ENCODE peak calls at places on chromosomes 5 and 9, in six cellular contexts. One of them, this sample, is unnamed. For H3K4me1, the result is how much of the 10 kb centered on the place peaks cover.

GRCh38 chr5:91339053-91339710 is 43.9 kb downstream of the ARRDC3 start:
- DNase-seq in adipocyte: peak
- DNase-seq in HAP-1: peak
- DNase-seq in GM23248: peak
- DNase-seq in cardiac muscle cell: no peak
- DNase-seq in upper lobe of left lung: no peak
- DNase-seq in this sample: peak

GRCh38 chr5:132540149-132540548 is 3.2 kb downstream of the IL5 start:
- DNase-seq in HAP-1: no peak
- DNase-seq in upper lobe of left lung: no peak
- DNase-seq in adipocyte: no peak
- DNase-seq in GM23248: no peak
- DNase-seq in cardiac muscle cell: no peak
- DNase-seq in this sample: no peak

GRCh38 chr9:132639322-132639721 is 30.5 kb downstream of the DDX31 start:
- DNase-seq in GM23248: no peak
- DNase-seq in HAP-1: no peak
- DNase-seq in adipocyte: no peak
- DNase-seq in upper lobe of left lung: no peak
- DNase-seq in cardiac muscle cell: no peak
- DNase-seq in this sample: no peak

GRCh38 chr9:74497750-74498615 is 848 bp downstream of the RORB start:
- DNase-seq in cardiac muscle cell: peak
- DNase-seq in GM23248: peak
- DNase-seq in HAP-1: no peak
- DNase-seq in upper lobe of left lung: peak
- DNase-seq in adipocyte: peak
- DNase-seq in this sample: no peak

GRCh38 chr9:109604036-109604600 is 106.0 kb upstream of the PTPN3 start:
- DNase-seq in upper lobe of left lung: no peak
- DNase-seq in cardiac muscle cell: no peak
- DNase-seq in HAP-1: no peak
- DNase-seq in GM23248: peak
- DNase-seq in adipocyte: no peak
- DNase-seq in this sample: no peak

GRCh38 chr9:38443181-38443580 is 18.9 kb upstream of the IGFBPL1 start:
- DNase-seq in upper lobe of left lung: no peak
- DNase-seq in GM23248: no peak
- DNase-seq in HAP-1: no peak
- DNase-seq in adipocyte: peak
- DNase-seq in cardiac muscle cell: no peak
- DNase-seq in this sample: no peak

GRCh38 chr5:58458851-58459275 is 1.0 kb downstream of the PLK2 start:
- DNase-seq in cardiac muscle cell: no peak
- DNase-seq in upper lobe of left lung: no peak
- DNase-seq in HAP-1: peak
- DNase-seq in GM23248: peak
- DNase-seq in adipocyte: peak
- DNase-seq in this sample: no peak

GRCh38 chr5:60522299-60522915 is 177.6 kb downstream of the DEPDC1B start:
- DNase-seq in upper lobe of left lung: no peak
- DNase-seq in GM23248: no peak
- DNase-seq in adipocyte: peak
- DNase-seq in cardiac muscle cell: no peak
- DNase-seq in HAP-1: no peak
- DNase-seq in this sample: no peak

GRCh38 chr5:56447232-56447631 is 214.1 kb upstream of the ANKRD55 start:
- DNase-seq in cardiac muscle cell: no peak
- DNase-seq in upper lobe of left lung: no peak
- DNase-seq in HAP-1: no peak
- DNase-seq in GM23248: no peak
- DNase-seq in adipocyte: peak
- DNase-seq in this sample: no peak

GRCh38 chr9:93093449-93094293 is 2.3 kb upstream of the CARD19 start:
- DNase-seq in adipocyte: peak
- DNase-seq in HAP-1: no peak
- DNase-seq in upper lobe of left lung: peak
- DNase-seq in GM23248: no peak
- DNase-seq in cardiac muscle cell: no peak
- DNase-seq in this sample: no peak

GRCh38 chr9:134068742-134069535 is 1.1 kb upstream of the BRD3 start:
- DNase-seq in cardiac muscle cell: no peak
- DNase-seq in HAP-1: no peak
- DNase-seq in GM23248: peak
- DNase-seq in upper lobe of left lung: no peak
- DNase-seq in adipocyte: no peak
- DNase-seq in this sample: no peak

GRCh38 chr5:118679123-118679940 is 309.0 kb downstream of the DTWD2 start:
- DNase-seq in GM23248: no peak
- DNase-seq in upper lobe of left lung: no peak
- DNase-seq in HAP-1: no peak
- DNase-seq in adipocyte: peak
- DNase-seq in cardiac muscle cell: no peak
- DNase-seq in this sample: no peak

GRCh38 chr5:27316283-27316675 is 277.9 kb upstream of the CDH9 start:
- DNase-seq in cardiac muscle cell: no peak
- DNase-seq in HAP-1: no peak
- DNase-seq in GM23248: peak
- DNase-seq in adipocyte: peak
- DNase-seq in upper lobe of left lung: no peak
- DNase-seq in this sample: no peak

GRCh38 chr5:122007445-122008010 is 45.8 kb downstream of the SRFBP1 start:
- DNase-seq in GM23248: no peak
- DNase-seq in adipocyte: no peak
- DNase-seq in cardiac muscle cell: no peak
- DNase-seq in HAP-1: no peak
- DNase-seq in upper lobe of left lung: no peak
- DNase-seq in this sample: no peak

GRCh38 chr9:128383007-128383753 is 12.0 kb downstream of the URM1 start:
- DNase-seq in GM23248: no peak
- DNase-seq in adipocyte: no peak
- DNase-seq in upper lobe of left lung: no peak
- DNase-seq in HAP-1: peak
- DNase-seq in cardiac muscle cell: no peak
- DNase-seq in this sample: no peak

GRCh38 chr5:53291528-53291927 is 182.0 kb upstream of the MOCS2 start:
- DNase-seq in cardiac muscle cell: no peak
- DNase-seq in GM23248: peak
- DNase-seq in upper lobe of left lung: no peak
- DNase-seq in adipocyte: peak
- DNase-seq in HAP-1: no peak
- DNase-seq in this sample: no peak

GRCh38 chr5:57174128-57174849 is 430 bp downstream of the GPBP1 start:
- DNase-seq in upper lobe of left lung: peak
- DNase-seq in HAP-1: no peak
- DNase-seq in cardiac muscle cell: peak
- DNase-seq in GM23248: peak
- DNase-seq in adipocyte: peak
- DNase-seq in this sample: no peak

GRCh38 chr5:1467341-1468246 is 22.4 kb upstream of the SLC6A3 start:
- DNase-seq in upper lobe of left lung: peak
- DNase-seq in adipocyte: no peak
- DNase-seq in HAP-1: no peak
- DNase-seq in GM23248: no peak
- DNase-seq in cardiac muscle cell: no peak
- DNase-seq in this sample: no peak

GRCh38 chr5:87390576-87391199 is 22.0 kb downstream of the CCNH start:
- DNase-seq in adipocyte: peak
- DNase-seq in HAP-1: no peak
- DNase-seq in cardiac muscle cell: no peak
- DNase-seq in upper lobe of left lung: no peak
- DNase-seq in GM23248: peak
- DNase-seq in this sample: no peak

GRCh38 chr5:53430618-53431252 is 49.7 kb upstream of the FST start:
- DNase-seq in HAP-1: no peak
- DNase-seq in adipocyte: peak
- DNase-seq in GM23248: peak
- DNase-seq in upper lobe of left lung: no peak
- DNase-seq in cardiac muscle cell: peak
- DNase-seq in this sample: no peak

GRCh38 chr5:170545313-170545712 is 41.5 kb downstream of the KCNIP1 start:
- DNase-seq in GM23248: peak
- DNase-seq in adipocyte: no peak
- DNase-seq in HAP-1: no peak
- DNase-seq in upper lobe of left lung: no peak
- DNase-seq in cardiac muscle cell: no peak
- DNase-seq in this sample: no peak

GRCh38 chr9:16119861-16120641 is 567.2 kb downstream of the CCDC171 start:
- DNase-seq in GM23248: no peak
- DNase-seq in upper lobe of left lung: no peak
- DNase-seq in cardiac muscle cell: no peak
- DNase-seq in adipocyte: peak
- DNase-seq in HAP-1: no peak
- DNase-seq in this sample: no peak

GRCh38 chr5:160929343-160929742 is 77.3 kb upstream of the ATP10B start:
- DNase-seq in adipocyte: no peak
- DNase-seq in cardiac muscle cell: no peak
- DNase-seq in HAP-1: no peak
- DNase-seq in GM23248: no peak
- DNase-seq in upper lobe of left lung: peak
- DNase-seq in this sample: no peak

GRCh38 chr9:35236692-35237091 is 74.9 kb downstream of the UNC13B start:
- DNase-seq in cardiac muscle cell: peak
- DNase-seq in adipocyte: no peak
- DNase-seq in HAP-1: no peak
- DNase-seq in upper lobe of left lung: peak
- DNase-seq in GM23248: no peak
- DNase-seq in this sample: no peak

GRCh38 chr9:8539681-8540197 is 740.2 kb upstream of the DMAC1 start:
- DNase-seq in GM23248: no peak
- DNase-seq in cardiac muscle cell: no peak
- DNase-seq in upper lobe of left lung: no peak
- DNase-seq in adipocyte: no peak
- DNase-seq in HAP-1: no peak
- DNase-seq in this sample: no peak

GRCh38 chr9:69090140-69090750 is 54.7 kb downstream of the FXN start:
- DNase-seq in GM23248: no peak
- DNase-seq in adipocyte: no peak
- DNase-seq in HAP-1: no peak
- DNase-seq in cardiac muscle cell: no peak
- DNase-seq in upper lobe of left lung: no peak
- DNase-seq in this sample: no peak

GRCh38 chr9:69086769-69087168 is 51.2 kb downstream of the FXN start:
- DNase-seq in cardiac muscle cell: no peak
- DNase-seq in adipocyte: no peak
- DNase-seq in GM23248: no peak
- DNase-seq in HAP-1: no peak
- DNase-seq in upper lobe of left lung: no peak
- DNase-seq in this sample: no peak

GRCh38 chr9:69090943-69091342 is 55.4 kb downstream of the FXN start:
- DNase-seq in adipocyte: no peak
- DNase-seq in HAP-1: no peak
- DNase-seq in GM23248: no peak
- DNase-seq in upper lobe of left lung: no peak
- DNase-seq in cardiac muscle cell: no peak
- DNase-seq in this sample: no peak

GRCh38 chr9:69089491-69089890 is 53.9 kb downstream of the FXN start:
- DNase-seq in adipocyte: no peak
- DNase-seq in upper lobe of left lung: no peak
- DNase-seq in HAP-1: no peak
- DNase-seq in cardiac muscle cell: no peak
- DNase-seq in GM23248: no peak
- DNase-seq in this sample: no peak

DNA sequence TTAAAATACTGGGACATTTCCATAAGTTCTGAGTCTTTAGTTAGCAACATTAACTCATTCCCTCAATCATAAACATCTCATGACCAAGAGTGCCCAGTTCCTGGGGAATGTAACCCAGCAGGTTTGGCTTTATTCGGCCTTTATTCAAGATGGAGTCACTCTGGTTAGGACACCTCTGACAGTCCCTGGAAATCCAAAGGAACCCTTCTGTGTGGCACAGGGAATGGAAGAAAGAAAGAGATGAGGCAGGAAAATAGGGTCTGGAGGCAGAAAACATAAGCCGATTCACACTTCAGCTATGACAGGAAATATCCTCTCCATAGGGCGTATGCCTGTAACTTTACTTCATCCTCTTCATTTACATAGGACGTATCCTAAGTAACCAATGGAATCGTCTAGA is 53.5 kb downstream of the FXN start:
- DNase-seq in HAP-1: no peak
- DNase-seq in adipocyte: no peak
- DNase-seq in cardiac muscle cell: no peak
- DNase-seq in upper lobe of left lung: no peak
- DNase-seq in GM23248: no peak
- DNase-seq in this sample: no peak
- H3K4me1 ChIP-seq in HAP-1: under half
- H3K4me1 ChIP-seq in adipocyte: under half
- H3K4me1 ChIP-seq in cardiac muscle cell: under half
- H3K4me1 ChIP-seq in upper lobe of left lung: under half
- H3K4me1 ChIP-seq in GM23248: under half
- H3K4me1 ChIP-seq in this sample: under half

DNA sequence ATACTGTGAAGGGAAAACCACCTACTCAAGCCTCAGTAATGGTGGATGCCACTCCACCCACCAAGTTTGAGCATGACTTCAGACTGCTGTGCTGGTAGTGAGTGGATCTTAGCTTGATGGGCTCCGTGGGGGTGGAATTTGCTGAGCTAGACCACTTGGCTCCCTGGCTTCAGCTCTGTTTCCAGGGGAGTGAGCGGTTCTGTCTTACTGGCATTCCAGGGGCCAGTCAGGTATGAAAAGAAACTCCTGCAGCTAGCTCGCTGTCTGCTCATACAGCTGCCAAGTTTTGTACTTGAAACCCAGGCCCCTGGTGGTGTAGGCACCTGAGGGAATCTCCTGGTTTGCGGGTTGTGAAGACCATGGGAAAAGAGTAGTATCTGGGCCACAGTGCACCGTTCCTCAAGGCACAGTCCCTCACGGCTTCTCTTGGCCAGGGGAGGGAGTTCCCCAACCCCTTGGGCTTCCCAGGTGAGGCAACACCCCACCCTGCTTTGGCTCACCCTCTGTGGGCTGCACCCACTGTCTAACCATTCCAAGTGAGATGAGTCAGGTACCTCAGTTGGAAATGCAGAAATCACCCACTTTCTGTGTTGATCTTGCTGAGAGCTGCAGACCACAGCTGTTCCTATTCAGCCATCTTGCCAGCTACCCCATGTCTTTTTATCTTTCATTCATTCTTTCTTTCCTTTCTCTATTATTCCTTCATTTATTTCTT is 211.9 kb upstream of the C9orf72 start:
- DNase-seq in adipocyte: no peak
- DNase-seq in upper lobe of left lung: no peak
- DNase-seq in cardiac muscle cell: no peak
- DNase-seq in GM23248: no peak
- DNase-seq in HAP-1: no peak
- DNase-seq in this sample: no peak
- H3K4me1 ChIP-seq in adipocyte: under half
- H3K4me1 ChIP-seq in upper lobe of left lung: under half
- H3K4me1 ChIP-seq in cardiac muscle cell: under half
- H3K4me1 ChIP-seq in GM23248: under half
- H3K4me1 ChIP-seq in HAP-1: under half
- H3K4me1 ChIP-seq in this sample: under half

GRCh38 chr5:107469485-107469884 is 201.3 kb downstream of the EFNA5 start:
- DNase-seq in HAP-1: no peak
- DNase-seq in GM23248: peak
- DNase-seq in cardiac muscle cell: no peak
- DNase-seq in adipocyte: peak
- DNase-seq in upper lobe of left lung: no peak
- DNase-seq in this sample: no peak
- H3K4me1 ChIP-seq in HAP-1: half or more
- H3K4me1 ChIP-seq in GM23248: under half
- H3K4me1 ChIP-seq in cardiac muscle cell: half or more
- H3K4me1 ChIP-seq in adipocyte: under half
- H3K4me1 ChIP-seq in upper lobe of left lung: under half
- H3K4me1 ChIP-seq in this sample: under half

GRCh38 chr5:150782850-150783249 is 4.3 kb downstream of the SMIM3 start:
- DNase-seq in cardiac muscle cell: no peak
- DNase-seq in GM23248: no peak
- DNase-seq in upper lobe of left lung: no peak
- DNase-seq in HAP-1: no peak
- DNase-seq in adipocyte: no peak
- DNase-seq in this sample: no peak
- H3K4me1 ChIP-seq in cardiac muscle cell: under half
- H3K4me1 ChIP-seq in GM23248: half or more
- H3K4me1 ChIP-seq in upper lobe of left lung: under half
- H3K4me1 ChIP-seq in HAP-1: under half
- H3K4me1 ChIP-seq in adipocyte: half or more
- H3K4me1 ChIP-seq in this sample: under half

This sample was measured in iPS DF 6.9.